ENCODE peak calls at places on chromosomes 12 and 14, in nine cellular contexts. E is ovary, J is heart left ventricle, G is left ventricle myocardium inferior, P is suprapubic skin, I is aorta, A is astrocyte, S is HCT116, X is A549. W is an unnamed sample.

GRCh38 chr12:48980389-48980952 is 2.3 kb downstream of the WNT1 start:
- DNase-seq in E (no peak), J (no peak), G (no peak), P (no peak), I (no peak), A (no peak), S (no peak), X (peak; percentile 51), W (no peak)

GRCh38 chr14:102574840-102575478 is 17.5 kb upstream of the RCOR1 start:
- DNase-seq in E (no peak), J (no peak), G (no peak), P (no peak), I (no peak), A (no peak), S (no peak), X (no peak), W (no peak)

GRCh38 chr12:71014180-71014785 is 93.7 kb upstream of the PTPRR start:
- DNase-seq in E (no peak), J (no peak), G (no peak), P (no peak), I (no peak), A (peak; percentile 20), S (peak; percentile 51), X (peak; percentile 46), W (no peak)

GRCh38 chr12:118850244-118850825 is 131.0 kb upstream of the SRRM4 start:
- DNase-seq in E (no peak), J (no peak), G (no peak), P (no peak), I (no peak), A (no peak), S (peak; percentile 13), X (peak; percentile 55), W (no peak)

GRCh38 chr12:52148541-52149181 is 43.2 kb downstream of the KRT80 start:
- DNase-seq in E (peak; percentile 43), J (no peak), G (no peak), P (no peak), I (no peak), A (no peak), S (peak; percentile 91), X (peak; percentile 99), W (no peak)

GRCh38 chr12:129331356-129332085 is 478.2 kb downstream of the GLT1D1 start:
- DNase-seq in E (no peak), J (no peak), G (no peak), P (no peak), I (no peak), A (peak; percentile 10), S (no peak), X (no peak), W (no peak)

GRCh38 chr12:78421011-78421410 is 443.6 kb upstream of the SYT1 start:
- DNase-seq in E (no peak), J (no peak), G (no peak), P (no peak), I (no peak), A (peak; percentile 69), S (no peak), X (no peak), W (no peak)

GRCh38 chr14:60222820-60223219 is 26.2 kb upstream of the PPM1A start:
- DNase-seq in E (no peak), J (peak; percentile 79), G (peak; percentile 79), P (no peak), I (peak; percentile 42), A (no peak), S (no peak), X (no peak), W (no peak)

GRCh38 chr14:69161590-69161989 is 8.7 kb upstream of the DCAF5 start:
- DNase-seq in E (no peak), J (no peak), G (no peak), P (no peak), I (no peak), A (no peak), S (no peak), X (no peak), W (no peak)

GRCh38 chr14:70831382-70831781 is 22.1 kb upstream of the MAP3K9 start:
- DNase-seq in E (no peak), J (no peak), G (no peak), P (no peak), I (no peak), A (no peak), S (no peak), X (no peak), W (no peak)

GRCh38 chr12:50205648-50206047 is 38.5 kb upstream of the CERS5 start:
- DNase-seq in E (no peak), J (no peak), G (no peak), P (no peak), I (no peak), A (no peak), S (no peak), X (no peak), W (no peak)

GRCh38 chr12:124336184-124336437 is 41.2 kb downstream of the RFLNA start:
- DNase-seq in E (no peak), J (no peak), G (no peak), P (no peak), I (no peak), A (no peak), S (no peak), X (no peak), W (no peak)

GRCh38 chr12:117155278-117156060 is 34.8 kb downstream of the FBXO21 start:
- DNase-seq in E (peak; percentile 65), J (peak; percentile 55), G (peak; percentile 36), P (peak; percentile 80), I (peak; percentile 49), A (peak; percentile 16), S (peak; percentile 95), X (peak; percentile 95), W (no peak)

GRCh38 chr14:25803419-25804018 is 753.6 kb upstream of the STXBP6 start:
- DNase-seq in E (no peak), J (no peak), G (no peak), P (no peak), I (no peak), A (no peak), S (no peak), X (no peak), W (no peak)

GRCh38 chr12:52741378-52742195 is 35.6 kb downstream of the KRT76 start:
- DNase-seq in E (peak; percentile 22), J (peak; percentile 55), G (peak; percentile 42), P (no peak), I (no peak), A (peak; percentile 29), S (peak; percentile 4), X (peak; percentile 66), W (no peak)

GRCh38 chr12:85697003-85697402 is 139.2 kb downstream of the RASSF9 start:
- DNase-seq in E (no peak), J (no peak), G (no peak), P (no peak), I (no peak), A (no peak), S (no peak), X (no peak), W (no peak)

GRCh38 chr12:3520168-3520567 is 29.2 kb downstream of the PRMT8 start:
- DNase-seq in E (no peak), J (peak; percentile 64), G (peak; percentile 57), P (no peak), I (no peak), A (no peak), S (no peak), X (no peak), W (no peak)

GRCh38 chr12:47271800-47272230 is 192.1 kb upstream of the AMIGO2 start:
- DNase-seq in E (no peak), J (no peak), G (no peak), P (no peak), I (no peak), A (no peak), S (no peak), X (peak; percentile 35), W (no peak)
- H3K27ac ChIP-seq in E (no peak overlapping the region), J (no peak overlapping the region), G (no peak overlapping the region), P (no peak overlapping the region), I (no peak overlapping the region), A (peak overlapping the region; percentile 95), S (no peak overlapping the region), X (peak overlapping the region; percentile 91), W (no peak overlapping the region)

DNA sequence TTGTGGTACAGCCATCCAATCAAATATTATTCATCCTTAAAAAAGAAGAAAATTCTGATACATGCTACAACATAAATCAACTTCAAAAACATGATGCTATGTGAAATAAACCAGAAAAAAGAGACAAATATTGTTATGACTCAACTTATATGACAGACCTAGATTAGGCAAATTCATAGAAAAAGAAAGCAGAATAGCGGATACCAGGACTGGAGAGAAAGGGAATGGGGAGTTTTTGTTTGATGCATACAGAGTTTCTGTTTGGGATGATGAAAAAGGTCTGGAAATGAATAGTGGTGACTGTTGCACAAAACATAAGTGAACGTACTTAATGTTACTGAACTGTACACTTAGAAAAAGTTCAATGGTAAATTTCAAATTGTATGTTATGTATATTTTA is 82.3 kb downstream of the SPPL3 start:
- DNase-seq in E (no peak), J (no peak), G (no peak), P (no peak), I (no peak), A (no peak), S (no peak), X (no peak), W (no peak)
- H3K4me3 ChIP-seq in E (no peak overlapping the region), J (no peak overlapping the region), G (no peak overlapping the region), P (no peak overlapping the region), I (no peak overlapping the region), A (no peak overlapping the region), S (no peak overlapping the region), X (no peak overlapping the region), W (no peak overlapping the region)

GRCh38 chr12:121536058-121536928 is 44.5 kb downstream of the KDM2B start:
- DNase-seq in E (peak; percentile 85), J (peak; percentile 95), G (peak; percentile 90), P (peak; percentile 87), I (peak; percentile 94), A (peak; percentile 76), S (no peak), X (peak; percentile 70), W (peak; percentile 46)
- H3K27ac ChIP-seq in E (peak overlapping the region; percentile 78), J (peak overlapping the region; percentile 95), G (peak overlapping the region; percentile 100), P (peak overlapping the region; percentile 78), I (no peak overlapping the region), A (peak overlapping the region; percentile 8), S (peak overlapping the region; percentile 88), X (peak overlapping the region; percentile 89), W (peak overlapping the region; percentile 84)

DNA sequence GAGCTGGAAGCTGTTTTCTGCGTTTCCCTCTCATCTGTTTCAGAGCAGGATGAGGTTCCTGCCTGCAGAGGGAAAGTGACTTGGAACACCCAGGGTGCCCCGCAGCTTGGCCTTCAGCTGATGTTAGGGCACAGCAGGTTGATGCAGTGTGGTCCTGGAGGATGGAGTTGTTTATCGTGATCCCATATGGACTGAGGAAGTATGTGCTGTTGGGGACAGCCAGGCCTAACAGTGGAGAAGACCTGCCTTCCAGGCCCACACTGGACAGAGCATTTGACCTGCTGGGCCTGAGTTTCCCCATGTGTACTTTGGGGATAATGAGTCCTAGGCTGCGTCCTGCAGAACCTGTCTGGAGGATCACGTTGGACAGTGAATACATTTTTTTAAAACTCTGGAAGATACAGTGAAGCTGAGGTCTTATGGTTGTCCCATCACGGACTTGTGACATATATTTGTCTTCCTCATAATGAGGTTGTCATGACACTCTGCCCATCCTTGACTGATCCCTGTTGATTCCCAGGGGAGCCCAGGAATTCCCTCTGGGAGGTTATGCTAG is 12.8 kb downstream of the SERPINA1 start:
- DNase-seq in E (no peak), J (no peak), G (no peak), P (no peak), I (no peak), A (no peak), S (no peak), X (no peak), W (no peak)
- H3K4me3 ChIP-seq in E (no peak overlapping the region), J (no peak overlapping the region), G (no peak overlapping the region), P (no peak overlapping the region), I (no peak overlapping the region), A (no peak overlapping the region), S (no peak overlapping the region), X (no peak overlapping the region), W (no peak overlapping the region)

W was measured in AG04450.